ENCODE peak calls at places on chromosome 17, in four cellular contexts. Z, V, J and P are unnamed samples.
A peak's percentile ranks its signal among the peaks of the same experiment; 100 is the strongest.

GRCh38 chr17:20982589-20983358 is 60.0 kb downstream of the USP22 start:
- DNase-seq in V (no peak), Z (no peak), J (no peak), P (no peak)

GRCh38 chr17:8806206-8807069 is 7.3 kb upstream of the MFSD6L start:
- DNase-seq in Z (no peak), V (no peak), J (no peak), P (no peak)

GRCh38 chr17:1362964-1363363 is 37.1 kb downstream of the YWHAE start:
- DNase-seq in J (peak; percentile 46), V (peak; percentile 48), Z (peak; percentile 25), P (no peak)

GRCh38 chr17:3772764-3773163 is 28.2 kb downstream of the ITGAE start:
- DNase-seq in V (no peak), J (no peak), Z (no peak), P (no peak)

GRCh38 chr17:55413825-55414489 is 7.7 kb downstream of the MMD start:
- DNase-seq in Z (no peak), J (no peak), V (no peak), P (no peak)

GRCh38 chr17:66612993-66613392 is 221.9 kb upstream of the CACNG5 start:
- DNase-seq in Z (no peak), J (no peak), V (no peak), P (no peak)

GRCh38 chr17:19979917-19980770 is 2.5 kb upstream of the AKAP10 start:
- DNase-seq in Z (peak; percentile 19), V (no peak), J (no peak), P (no peak)

GRCh38 chr17:10071141-10071540 is 127.3 kb downstream of the GAS7 start:
- DNase-seq in Z (no peak), J (no peak), V (no peak), P (no peak)

GRCh38 chr17:80443916-80444708 is 29.1 kb downstream of the ENDOV start:
- DNase-seq in V (no peak), J (no peak), Z (no peak), P (no peak)

GRCh38 chr17:72151565-72152391 is 31.0 kb downstream of the SOX9 start:
- DNase-seq in J (peak; percentile 76), Z (peak; percentile 70), V (peak; percentile 71), P (no peak)

GRCh38 chr17:42236760-42237159 is 39.4 kb downstream of the STAT5B start:
- DNase-seq in V (no peak), Z (no peak), J (no peak), P (no peak)

GRCh38 chr17:74616696-74617095 is 6.8 kb downstream of the CD300E start:
- DNase-seq in V (no peak), Z (no peak), J (no peak), P (no peak)

GRCh38 chr17:64491034-64491860 is 5.6 kb downstream of the POLG2 start:
- DNase-seq in V (no peak), Z (peak; percentile 53), J (peak; percentile 74), P (no peak)

GRCh38 chr17:58308173-58308984 is 20.2 kb downstream of the TSPOAP1 start:
- DNase-seq in Z (no peak), J (no peak), V (no peak), P (no peak)

GRCh38 chr17:28087743-28088142 is 45.3 kb downstream of the NLK start:
- DNase-seq in Z (no peak), V (no peak), J (no peak), P (no peak)

GRCh38 chr17:12599185-12599920 is 66.3 kb upstream of the MYOCD start:
- DNase-seq in J (no peak), V (peak; percentile 15), Z (no peak), P (no peak)

GRCh38 chr17:918102-918740 is 61.4 kb downstream of the NXN start:
- DNase-seq in V (no peak), J (no peak), Z (no peak), P (no peak)

GRCh38 chr17:41620583-41621434 is 3.6 kb downstream of the KRT17 start:
- DNase-seq in Z (no peak), J (peak; percentile 55), V (no peak), P (peak; percentile 32)

GRCh38 chr17:46832945-46833839 is 14.7 kb upstream of the WNT3 start:
- DNase-seq in J (peak; percentile 31), V (peak; percentile 71), Z (no peak), P (no peak)

GRCh38 chr17:35089846-35090193 is 26.3 kb upstream of the RFFL start:
- DNase-seq in Z (no peak), V (peak; percentile 27), J (peak; percentile 38), P (no peak)

GRCh38 chr17:66412857-66413563 is 110.6 kb downstream of the PRKCA start:
- DNase-seq in V (no peak), Z (no peak), J (no peak), P (no peak)

GRCh38 chr17:2751482-2751881 is 2.0 kb upstream of the CCDC92B start:
- DNase-seq in J (no peak), V (no peak), Z (no peak), P (no peak)

GRCh38 chr17:17706140-17707060 is 25.1 kb downstream of the RAI1 start:
- DNase-seq in V (no peak), J (no peak), Z (no peak), P (no peak)

GRCh38 chr17:55421179-55421934 is at the start of gene MMD:
- DNase-seq in Z (peak; percentile 77), J (no peak), V (no peak), P (no peak)

GRCh38 chr17:55717898-55718735 is 4.5 kb downstream of the TMEM100 start:
- DNase-seq in Z (peak; percentile 82), V (no peak), J (peak; percentile 80), P (no peak)

GRCh38 chr17:1022278-1023024 is 25.5 kb downstream of the TIMM22 start:
- DNase-seq in J (no peak), V (no peak), Z (no peak), P (no peak)

GRCh38 chr17:19383681-19384470 is 3.1 kb downstream of the MFAP4 start:
- DNase-seq in Z (no peak), V (peak; percentile 49), J (no peak), P (no peak)

GRCh38 chr17:39014044-39014794 is 47.0 kb upstream of the FBXO47 start:
- DNase-seq in J (peak; percentile 80), V (peak; percentile 52), Z (no peak), P (no peak)

GRCh38 chr17:1942666-1943431 is 82.3 kb downstream of the RTN4RL1 start:
- DNase-seq in Z (no peak), V (no peak), J (no peak), P (no peak)

GRCh38 chr17:45149037-45149668 is 878 bp downstream of the HEXIM1 start:
- DNase-seq in V (peak; percentile 80), J (peak; percentile 81), Z (peak; percentile 92), P (no peak)

GRCh38 chr17:7523033-7523432 is 25.8 kb upstream of the TNFSF12 start:
- DNase-seq in V (no peak), J (peak; percentile 36), Z (no peak), P (no peak)

GRCh38 chr17:57255776-57256681 is at the start of gene MSI2:
- DNase-seq in V (peak; percentile 74), J (peak; percentile 87), Z (peak; percentile 94), P (peak; percentile 35)

GRCh38 chr17:37791434-37791833 is 46.6 kb upstream of the HNF1B start:
- DNase-seq in J (peak; percentile 33), Z (peak; percentile 73), V (peak; percentile 20), P (no peak)
- TF ChIP-seq CTCF in J (peak; percentile 47), Z (peak; percentile 57), V (peak; percentile 52), P (peak; percentile 63)

GRCh38 chr17:83091257-83092141 is 12.1 kb downstream of the METRNL start:
- DNase-seq in Z (peak; percentile 93), V (no peak), J (no peak), P (no peak)
- H3K4me3 ChIP-seq in Z (no peak overlapping the region), V (no peak overlapping the region), J (no peak overlapping the region), P (no peak overlapping the region)

GRCh38 chr17:31389673-31390381 is 1.6 kb upstream of the RAB11FIP4 start:
- DNase-seq in Z (no peak), J (no peak), V (no peak), P (no peak)
- TF ChIP-seq CTCF in Z (no peak), J (no peak), V (no peak), P (no peak)

GRCh38 chr17:75704963-75705875 is 16.0 kb upstream of the ITGB4 start:
- DNase-seq in J (no peak), Z (no peak), V (no peak), P (no peak)
- H3K4me3 ChIP-seq in J (no peak overlapping the region), Z (no peak overlapping the region), V (no peak overlapping the region), P (no peak overlapping the region)

DNA sequence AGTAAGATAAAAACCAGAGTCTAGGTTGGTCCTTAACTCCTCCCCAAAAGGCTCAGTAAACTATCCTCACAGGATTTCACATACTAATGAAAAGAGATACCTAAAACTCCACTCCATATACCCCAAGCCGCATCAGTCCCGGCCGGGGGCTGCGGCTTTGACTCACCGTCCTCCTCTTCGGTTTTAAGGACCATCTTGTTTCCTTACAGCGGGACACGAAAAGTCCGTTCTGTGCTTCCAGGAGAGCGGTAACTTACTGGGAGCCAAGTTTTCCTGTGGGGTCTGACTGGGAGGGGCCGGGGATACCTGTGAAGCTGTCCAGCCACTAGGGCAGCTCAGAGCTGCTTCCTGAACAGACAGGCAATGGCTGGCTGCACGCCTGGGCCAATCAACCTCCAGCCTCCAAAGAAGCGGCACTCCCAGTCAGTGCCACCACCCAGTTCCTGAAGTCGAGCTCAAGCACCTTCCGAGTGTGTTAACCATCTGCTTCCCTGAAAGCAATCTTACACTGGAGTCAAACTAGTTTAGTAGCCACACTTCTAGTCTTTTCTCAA is 45.5 kb downstream of the CYTH1 start:
- DNase-seq in J (no peak), V (no peak), Z (peak; percentile 94), P (no peak)
- TF ChIP-seq CTCF in J (no peak), V (no peak), Z (no peak), P (no peak)

DNA sequence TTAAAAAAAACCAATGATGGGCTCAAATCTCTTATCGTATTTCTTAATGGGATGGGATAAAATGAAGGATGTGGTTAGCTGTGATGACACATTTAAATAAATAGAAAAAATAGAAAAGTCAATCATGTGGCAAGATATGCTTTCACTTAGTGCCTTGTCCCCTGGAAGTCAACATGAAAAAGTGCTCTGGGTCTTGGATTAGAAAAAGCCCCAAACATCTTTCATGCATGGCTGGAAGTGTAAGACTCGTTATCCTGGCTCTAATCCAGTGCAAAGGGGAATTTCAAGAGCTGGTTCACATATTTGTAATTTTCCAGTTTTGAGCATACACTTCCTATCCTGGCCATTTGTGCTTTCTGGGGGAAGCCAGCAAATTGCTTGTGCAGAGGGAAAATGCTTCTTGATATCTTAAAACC is 160.9 kb downstream of the MAP2K6 start:
- DNase-seq in Z (no peak), J (peak; percentile 78), V (peak; percentile 69), P (peak; percentile 59)
- H3K4me3 ChIP-seq in Z (no peak overlapping the region), J (no peak overlapping the region), V (no peak overlapping the region), P (no peak overlapping the region)

GRCh38 chr17:40317345-40317873 is 8.4 kb downstream of the RARA start:
- DNase-seq in J (peak; percentile 71), Z (peak; percentile 76), V (peak; percentile 64), P (no peak)

GRCh38 chr17:40319651-40320550 is 10.9 kb downstream of the RARA start:
- DNase-seq in Z (peak; percentile 66), J (no peak), V (no peak), P (no peak)

GRCh38 chr17:40317880-40318834 is 9.2 kb downstream of the RARA start:
- DNase-seq in V (peak; percentile 98), J (peak; percentile 96), Z (peak; percentile 97), P (peak; percentile 78)

GRCh38 chr17:40320771-40321501 is 12.0 kb downstream of the RARA start:
- DNase-seq in J (peak; percentile 57), V (no peak), Z (peak; percentile 57), P (no peak)

GRCh38 chr17:40318835-40319332 is 9.9 kb downstream of the RARA start:
- DNase-seq in V (no peak), Z (peak; percentile 39), J (no peak), P (no peak)
- TF ChIP-seq CTCF in V (peak; percentile 31), Z (no peak), J (peak; percentile 20), P (peak; percentile 21)